ENCODE peak calls at places on chromosomes 7 and 10, in ten cellular contexts. L is GM12865, P is HS-27A, C is lung microvascular endothelial cell, K is EH, J is hypothalamus, G is body of pancreas, V is bronchial epithelial cell, T is Ammon's horn, B is NCI-H1436. D is an unnamed sample.

GRCh38 chr10:101053516-101053915 is 8.3 kb upstream of the KAZALD1 start:
- DNase-seq in L (no peak), P (no peak), C (no peak), K (peak; percentile 75), J (no peak), G (no peak), V (no peak), T (no peak), B (no peak), D (no peak)

GRCh38 chr10:88964360-88964759 is 11.8 kb upstream of the ACTA2 start:
- DNase-seq in L (no peak), P (no peak), C (no peak), K (no peak), J (no peak), G (no peak), V (no peak), T (no peak), B (no peak), D (no peak)

GRCh38 chr10:119104653-119105024 is 726 bp downstream of the DENND10 start:
- DNase-seq in L (peak; percentile 24), P (no peak), C (peak; percentile 42), K (peak; percentile 31), J (no peak), G (peak; percentile 25), V (no peak), T (peak; percentile 31), B (no peak), D (no peak)

GRCh38 chr10:116877391-116877790 is 28.1 kb downstream of the ENO4 start:
- DNase-seq in L (no peak), P (no peak), C (no peak), K (no peak), J (no peak), G (no peak), V (peak; percentile 27), T (peak; percentile 27), B (no peak), D (no peak)

GRCh38 chr7:52270301-52270700 is 765.1 kb upstream of the POM121L12 start:
- DNase-seq in L (no peak), P (no peak), C (peak; percentile 83), K (no peak), J (no peak), G (no peak), V (peak; percentile 7), T (no peak), B (no peak), D (peak; percentile 67)

GRCh38 chr7:31123317-31123716 is 71.2 kb downstream of the ADCYAP1R1 start:
- DNase-seq in L (no peak), P (no peak), C (no peak), K (no peak), J (no peak), G (no peak), V (no peak), T (no peak), B (no peak), D (no peak)

GRCh38 chr10:132232553-132232949 is 45.8 kb downstream of the DPYSL4 start:
- DNase-seq in L (no peak), P (no peak), C (peak; percentile 58), K (no peak), J (no peak), G (no peak), V (no peak), T (peak; percentile 68), B (no peak), D (no peak)

GRCh38 chr10:14540062-14540461 is 209.3 kb upstream of the FRMD4A start:
- DNase-seq in L (no peak), P (no peak), C (no peak), K (no peak), J (no peak), G (no peak), V (no peak), T (no peak), B (no peak), D (no peak)

GRCh38 chr10:22316286-22317120 is at the start of gene COMMD3:
- DNase-seq in L (peak; percentile 90), P (no peak), C (peak; percentile 90), K (peak; percentile 88), J (peak; percentile 69), G (peak; percentile 86), V (peak; percentile 82), T (peak; percentile 92), B (peak; percentile 85), D (no peak)

GRCh38 chr7:12557282-12557681 is 13.2 kb upstream of the SCIN start:
- DNase-seq in L (no peak), P (no peak), C (no peak), K (peak; percentile 9), J (no peak), G (no peak), V (peak; percentile 80), T (no peak), B (no peak), D (no peak)

GRCh38 chr7:42691030-42691639 is 220.7 kb downstream of the C7orf25 start:
- DNase-seq in L (peak; percentile 20), P (peak; percentile 8), C (no peak), K (peak; percentile 58), J (no peak), G (no peak), V (peak; percentile 70), T (peak; percentile 17), B (no peak), D (no peak)

GRCh38 chr10:64880546-64880945 is 1359.3 kb downstream of the REEP3 start:
- DNase-seq in L (no peak), P (no peak), C (no peak), K (no peak), J (no peak), G (no peak), V (no peak), T (no peak), B (no peak), D (no peak)

GRCh38 chr10:69201045-69201444 is 19.1 kb upstream of the HKDC1 start:
- DNase-seq in L (no peak), P (no peak), C (no peak), K (no peak), J (no peak), G (no peak), V (no peak), T (no peak), B (no peak), D (no peak)

GRCh38 chr10:34796133-34796532 is 19.0 kb downstream of the PARD3 start:
- DNase-seq in L (no peak), P (no peak), C (no peak), K (no peak), J (no peak), G (no peak), V (no peak), T (no peak), B (no peak), D (no peak)

GRCh38 chr7:150949971-150950491 is 28.1 kb downstream of the KCNH2 start:
- DNase-seq in L (no peak), P (no peak), C (no peak), K (no peak), J (no peak), G (no peak), V (no peak), T (no peak), B (no peak), D (no peak)

GRCh38 chr10:110059965-110060364 is 52.2 kb downstream of the ADD3 start:
- DNase-seq in L (no peak), P (no peak), C (no peak), K (no peak), J (no peak), G (no peak), V (no peak), T (no peak), B (no peak), D (no peak)

GRCh38 chr7:1323178-1324027 is 90.7 kb downstream of the UNCX start:
- DNase-seq in L (no peak), P (no peak), C (peak; percentile 35), K (no peak), J (peak; percentile 7), G (no peak), V (no peak), T (peak; percentile 55), B (no peak), D (no peak)

GRCh38 chr7:22109761-22110160 is 164.1 kb upstream of the CDCA7L start:
- DNase-seq in L (peak; percentile 57), P (peak; percentile 15), C (peak; percentile 61), K (peak; percentile 36), J (peak; percentile 29), G (peak; percentile 60), V (peak; percentile 16), T (peak; percentile 71), B (no peak), D (no peak)

GRCh38 chr10:37710831-37711616 is 146.4 kb downstream of the ZNF248 start:
- DNase-seq in L (no peak), P (peak; percentile 56), C (no peak), K (no peak), J (no peak), G (no peak), V (no peak), T (no peak), B (no peak), D (no peak)

GRCh38 chr7:14351167-14351566 is 361.7 kb upstream of the ETV1 start:
- DNase-seq in L (no peak), P (no peak), C (no peak), K (no peak), J (no peak), G (no peak), V (no peak), T (peak; percentile 13), B (no peak), D (no peak)

GRCh38 chr7:100515072-100515532 is 23.9 kb upstream of the AGFG2 start:
- DNase-seq in L (no peak), P (no peak), C (peak; percentile 83), K (peak; percentile 78), J (no peak), G (no peak), V (peak; percentile 60), T (no peak), B (no peak), D (peak; percentile 24)

GRCh38 chr10:127039435-127039834 is 134.2 kb downstream of the DOCK1 start:
- DNase-seq in L (no peak), P (no peak), C (no peak), K (no peak), J (no peak), G (no peak), V (no peak), T (no peak), B (no peak), D (no peak)

GRCh38 chr7:56062382-56062781 is 1.7 kb upstream of the SUMF2 start:
- DNase-seq in L (no peak), P (peak; percentile 78), C (peak; percentile 40), K (peak; percentile 77), J (no peak), G (no peak), V (peak; percentile 55), T (no peak), B (no peak), D (no peak)

GRCh38 chr7:40799-41750 is 151.3 kb upstream of the FAM20C start:
- DNase-seq in L (no peak), P (no peak), C (no peak), K (no peak), J (no peak), G (no peak), V (no peak), T (no peak), B (no peak), D (no peak)

GRCh38 chr7:43454936-43455518 is 127.9 kb upstream of the STK17A start:
- DNase-seq in L (peak; percentile 44), P (no peak), C (peak; percentile 60), K (peak; percentile 47), J (no peak), G (no peak), V (peak; percentile 82), T (peak; percentile 50), B (no peak), D (peak; percentile 3)

GRCh38 chr7:74449809-74450397 is 3.8 kb upstream of the GTF2IRD1 start:
- DNase-seq in L (peak; percentile 72), P (no peak), C (peak; percentile 65), K (peak; percentile 63), J (peak; percentile 13), G (peak; percentile 73), V (peak; percentile 43), T (peak; percentile 62), B (peak; percentile 44), D (peak; percentile 11)

GRCh38 chr7:31084226-31084625 is 32.1 kb downstream of the ADCYAP1R1 start:
- DNase-seq in L (no peak), P (no peak), C (no peak), K (no peak), J (no peak), G (no peak), V (no peak), T (no peak), B (no peak), D (no peak)

GRCh38 chr7:116876664-116877442 is 14.5 kb downstream of the CAPZA2 start:
- DNase-seq in L (no peak), P (no peak), C (peak; percentile 14), K (no peak), J (no peak), G (peak; percentile 40), V (no peak), T (no peak), B (no peak), D (peak; percentile 96)

D was measured in pulmonary artery endothelial cell.